ENCODE peak calls at places on chromosomes 3 and 15, in five cellular contexts. O is neural progenitor cell, J is PC-3, A is astrocyte, W is DND-41. T is an unnamed sample.
A peak's percentile ranks its signal among the peaks of the same experiment; 100 is the strongest.

GRCh38 chr3:187738400-187739124 is 6.7 kb downstream of the BCL6 start:
- DNase-seq in O (peak; percentile 95), J (peak; percentile 94), A (peak; percentile 85), W (peak; percentile 86), T (peak; percentile 89)

GRCh38 chr3:119235151-119235550 is 5.5 kb downstream of the B4GALT4 start:
- DNase-seq in O (no peak), J (peak; percentile 79), A (peak; percentile 87), W (no peak), T (no peak)

GRCh38 chr3:43207628-43208085 is 78.7 kb upstream of the SNRK start:
- DNase-seq in O (no peak), J (no peak), A (no peak), W (no peak), T (no peak)

GRCh38 chr3:10160346-10160745 is 4.4 kb upstream of the IRAK2 start:
- DNase-seq in O (no peak), J (no peak), A (peak; percentile 75), W (no peak), T (no peak)

GRCh38 chr15:43878466-43878865 is 51.7 kb downstream of the WDR76 start:
- DNase-seq in O (no peak), J (no peak), A (no peak), W (no peak), T (no peak)

GRCh38 chr3:194329566-194329965 is 21.6 kb downstream of the CPN2 start:
- DNase-seq in O (no peak), J (no peak), A (no peak), W (no peak), T (no peak)

GRCh38 chr3:17149076-17149475 is 264.3 kb downstream of the PLCL2 start:
- DNase-seq in O (no peak), J (no peak), A (no peak), W (no peak), T (no peak)

GRCh38 chr3:27486328-27486727 is 2.1 kb upstream of the SLC4A7 start:
- DNase-seq in O (no peak), J (no peak), A (no peak), W (no peak), T (no peak)

GRCh38 chr3:125058959-125059358 is 3.2 kb upstream of the HEG1 start:
- DNase-seq in O (no peak), J (no peak), A (no peak), W (no peak), T (no peak)

GRCh38 chr15:94272251-94272898 is 41.0 kb downstream of the MCTP2 start:
- DNase-seq in O (no peak), J (no peak), A (no peak), W (no peak), T (peak; percentile 40)

GRCh38 chr3:46090161-46090591 is 62.9 kb upstream of the XCR1 start:
- DNase-seq in O (no peak), J (peak; percentile 72), A (no peak), W (no peak), T (no peak)
- H3K9ac ChIP-seq in O (no peak overlapping the region), J (peak overlapping the region; percentile 51), A (no peak overlapping the region), W (no peak overlapping the region), T (no peak overlapping the region)

DNA sequence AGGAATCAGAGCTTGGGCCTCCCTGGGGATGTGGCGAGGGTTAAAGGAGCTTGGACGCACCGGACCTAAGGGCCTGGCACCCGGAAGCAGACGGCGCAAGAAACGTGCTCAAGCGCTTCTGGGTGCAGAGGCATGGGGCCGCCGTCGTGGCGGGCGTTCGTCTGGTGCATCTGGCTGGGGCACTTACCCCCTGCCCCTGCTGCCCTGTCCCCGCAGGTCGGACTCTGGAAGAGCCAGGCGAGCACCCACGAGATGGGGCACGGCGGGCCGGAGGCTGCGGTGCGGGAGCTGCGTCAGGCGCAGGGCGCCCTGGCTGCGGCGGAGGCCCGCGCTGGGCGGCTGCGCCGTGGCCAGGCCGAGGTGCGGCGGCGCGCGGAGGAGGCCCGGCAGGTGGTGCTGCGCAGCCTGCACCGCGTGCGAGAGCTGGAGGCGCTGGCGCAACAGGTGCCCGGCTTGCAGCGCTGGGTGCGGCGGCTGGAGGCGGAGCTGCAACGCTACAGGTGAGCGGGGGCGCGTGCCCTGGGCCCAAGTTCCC is 2.5 kb downstream of the EFCC1 start:
- DNase-seq in O (peak; percentile 60), J (peak; percentile 54), A (no peak), W (no peak), T (peak; percentile 82)
- TF ChIP-seq EZH2 in O (no peak), J (no peak), A (peak; percentile 68), W (no peak), T (no peak)

GRCh38 chr15:98729446-98730042 is 81.2 kb downstream of the IGF1R start:
- DNase-seq in O (peak; percentile 37), J (no peak), A (no peak), W (no peak), T (no peak)
- H3K9ac ChIP-seq in O (no peak overlapping the region), J (no peak overlapping the region), A (peak overlapping the region; percentile 12), W (no peak overlapping the region), T (no peak overlapping the region)

GRCh38 chr15:100340721-100341661 is 784 bp downstream of the ADAMTS17 start:
- DNase-seq in O (peak; percentile 52), J (no peak), A (no peak), W (no peak), T (peak; percentile 43)
- TF ChIP-seq EZH2 in O (peak; percentile 81), J (no peak), A (peak; percentile 23), W (no peak), T (no peak)

DNA sequence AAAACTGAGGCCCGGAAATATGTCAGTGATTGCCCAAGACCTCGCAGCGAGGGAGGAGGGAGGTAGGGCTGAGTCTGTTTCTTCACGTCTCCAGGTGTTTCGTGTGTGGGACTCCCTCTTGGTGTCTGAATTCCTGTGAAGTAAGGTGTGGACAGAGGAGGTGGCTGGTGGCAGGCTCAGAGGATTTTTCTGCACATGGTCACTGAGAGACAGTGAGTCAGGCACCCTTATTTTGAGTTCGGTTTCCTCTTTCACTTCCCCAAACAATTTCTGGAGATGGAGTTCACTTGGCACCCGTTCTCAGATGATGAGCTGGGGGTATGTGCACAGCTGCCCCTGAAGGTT is 46.3 kb upstream of the VPS8 start:
- DNase-seq in O (no peak), J (peak; percentile 60), A (no peak), W (no peak), T (no peak)
- H3K9ac ChIP-seq in O (no peak overlapping the region), J (peak overlapping the region; percentile 3), A (no peak overlapping the region), W (no peak overlapping the region), T (no peak overlapping the region)

GRCh38 chr3:161366067-161366466 is 5.2 kb downstream of the SPTSSB start:
- DNase-seq in O (no peak), J (no peak), A (no peak), W (no peak), T (no peak)

GRCh38 chr3:161369531-161369930 is 1.8 kb downstream of the SPTSSB start:
- DNase-seq in O (no peak), J (peak; percentile 45), A (no peak), W (no peak), T (no peak)

GRCh38 chr3:161372321-161373260 is 1.3 kb upstream of the SPTSSB start:
- DNase-seq in O (peak; percentile 63), J (peak; percentile 81), A (no peak), W (no peak), T (no peak)

GRCh38 chr3:161371441-161372320 is at the start of gene SPTSSB:
- DNase-seq in O (peak; percentile 83), J (peak; percentile 96), A (no peak), W (no peak), T (peak; percentile 57)
- TF ChIP-seq EZH2 in O (peak; percentile 24), J (no peak), A (peak; percentile 23), W (no peak), T (no peak)

GRCh38 chr3:51675201-51675611 is 4.2 kb downstream of the TEX264 start:
- DNase-seq in O (no peak), J (peak; percentile 71), A (peak; percentile 45), W (no peak), T (no peak)

GRCh38 chr3:51673802-51674654 is 3.0 kb downstream of the TEX264 start:
- DNase-seq in O (no peak), J (no peak), A (no peak), W (no peak), T (no peak)

GRCh38 chr3:51672083-51672475 is 1.0 kb downstream of the TEX264 start:
- DNase-seq in O (no peak), J (no peak), A (no peak), W (no peak), T (no peak)

GRCh38 chr3:51671090-51672082 is at the start of gene TEX264:
- DNase-seq in O (peak; percentile 88), J (peak; percentile 95), A (peak; percentile 57), W (peak; percentile 90), T (peak; percentile 94)

GRCh38 chr3:51673181-51673801 is 2.2 kb downstream of the TEX264 start:
- DNase-seq in O (peak; percentile 39), J (no peak), A (no peak), W (no peak), T (no peak)
- H3K9ac ChIP-seq in O (no peak overlapping the region), J (no peak overlapping the region), A (no peak overlapping the region), W (no peak overlapping the region), T (no peak overlapping the region)

GRCh38 chr15:66701422-66702034 is 508 bp upstream of the SMAD6 start:
- DNase-seq in O (peak; percentile 77), J (no peak), A (peak; percentile 56), W (peak; percentile 66), T (peak; percentile 45)
- TF ChIP-seq EZH2 in O (no peak), J (no peak), A (no peak), W (no peak), T (no peak)

GRCh38 chr15:89442671-89443307 is 53.6 kb downstream of the RHCG start:
- DNase-seq in O (peak; percentile 89), J (peak; percentile 77), A (no peak), W (peak; percentile 62), T (peak; percentile 57)
- H3K9ac ChIP-seq in O (no peak overlapping the region), J (no peak overlapping the region), A (no peak overlapping the region), W (no peak overlapping the region), T (no peak overlapping the region)

T was measured in MM.1S.